ENCODE peak calls at places on chromosomes 16 and 17, in seven cellular contexts. One of them, this sample, is unnamed. For H3K9me2 and H3K4me1, the result is how much of the 10 kb centered on the place peaks cover.

GRCh38 chr16:80612461-80613017 is 71.7 kb downstream of the DYNLRB2 start:
- DNase-seq in OCI-LY7: no peak
- DNase-seq in PC-3: no peak
- DNase-seq in Karpas-422: no peak
- DNase-seq in hepatocyte: no peak
- DNase-seq in GM23338: no peak
- DNase-seq in HCT116: no peak
- DNase-seq in this sample: no peak

GRCh38 chr16:47697826-47698225 is 236.7 kb downstream of the PHKB start:
- DNase-seq in OCI-LY7: no peak
- DNase-seq in PC-3: no peak
- DNase-seq in Karpas-422: no peak
- DNase-seq in hepatocyte: no peak
- DNase-seq in GM23338: no peak
- DNase-seq in HCT116: no peak
- DNase-seq in this sample: no peak

GRCh38 chr17:58269557-58270291 is 11.0 kb downstream of the MPO start:
- DNase-seq in OCI-LY7: no peak
- DNase-seq in PC-3: no peak
- DNase-seq in Karpas-422: no peak
- DNase-seq in hepatocyte: no peak
- DNase-seq in GM23338: no peak
- DNase-seq in HCT116: no peak
- DNase-seq in this sample: no peak

GRCh38 chr16:11585460-11586374 is 1.0 kb downstream of the LITAF start:
- DNase-seq in OCI-LY7: peak
- DNase-seq in PC-3: no peak
- DNase-seq in Karpas-422: peak
- DNase-seq in hepatocyte: no peak
- DNase-seq in GM23338: no peak
- DNase-seq in HCT116: no peak
- DNase-seq in this sample: peak

GRCh38 chr17:2421315-2422147 is 20.7 kb upstream of the MNT start:
- DNase-seq in OCI-LY7: peak
- DNase-seq in PC-3: no peak
- DNase-seq in Karpas-422: peak
- DNase-seq in hepatocyte: no peak
- DNase-seq in GM23338: peak
- DNase-seq in HCT116: no peak
- DNase-seq in this sample: peak

GRCh38 chr16:2023098-2023925 is 3.4 kb upstream of the NHERF2 start:
- DNase-seq in OCI-LY7: peak
- DNase-seq in PC-3: peak
- DNase-seq in Karpas-422: peak
- DNase-seq in hepatocyte: peak
- DNase-seq in GM23338: peak
- DNase-seq in HCT116: peak
- DNase-seq in this sample: peak

GRCh38 chr16:14198603-14199002 is 127.5 kb downstream of the MRTFB start:
- DNase-seq in OCI-LY7: no peak
- DNase-seq in PC-3: no peak
- DNase-seq in Karpas-422: no peak
- DNase-seq in hepatocyte: no peak
- DNase-seq in GM23338: no peak
- DNase-seq in HCT116: no peak
- DNase-seq in this sample: no peak

GRCh38 chr16:24523569-24523968 is 15.8 kb upstream of the RBBP6 start:
- DNase-seq in OCI-LY7: no peak
- DNase-seq in PC-3: no peak
- DNase-seq in Karpas-422: no peak
- DNase-seq in hepatocyte: peak
- DNase-seq in GM23338: peak
- DNase-seq in HCT116: no peak
- DNase-seq in this sample: peak

GRCh38 chr17:28725166-28725659 is 820 bp downstream of the TLCD1 start:
- DNase-seq in OCI-LY7: peak
- DNase-seq in PC-3: peak
- DNase-seq in Karpas-422: peak
- DNase-seq in hepatocyte: peak
- DNase-seq in GM23338: peak
- DNase-seq in HCT116: peak
- DNase-seq in this sample: peak

GRCh38 chr16:54813778-54814177 is 116.9 kb upstream of the IRX5 start:
- DNase-seq in OCI-LY7: no peak
- DNase-seq in PC-3: no peak
- DNase-seq in Karpas-422: no peak
- DNase-seq in hepatocyte: no peak
- DNase-seq in GM23338: no peak
- DNase-seq in HCT116: no peak
- DNase-seq in this sample: no peak
- H3K9me2 ChIP-seq in OCI-LY7: under half
- H3K9me2 ChIP-seq in PC-3: under half
- H3K9me2 ChIP-seq in Karpas-422: under half
- H3K9me2 ChIP-seq in hepatocyte: under half
- H3K9me2 ChIP-seq in GM23338: under half
- H3K9me2 ChIP-seq in HCT116: under half
- H3K9me2 ChIP-seq in this sample: under half

GRCh38 chr17:31549525-31550388 is 158.3 kb downstream of the RAB11FIP4 start:
- DNase-seq in OCI-LY7: peak
- DNase-seq in PC-3: peak
- DNase-seq in Karpas-422: peak
- DNase-seq in hepatocyte: peak
- DNase-seq in GM23338: peak
- DNase-seq in HCT116: peak
- DNase-seq in this sample: peak
- H2AFZ ChIP-seq in OCI-LY7: peak
- H2AFZ ChIP-seq in PC-3: peak
- H2AFZ ChIP-seq in Karpas-422: peak
- H2AFZ ChIP-seq in hepatocyte: peak
- H2AFZ ChIP-seq in GM23338: peak
- H2AFZ ChIP-seq in HCT116: peak
- H2AFZ ChIP-seq in this sample: peak

GRCh38 chr17:4706121-4706520 is 2.2 kb upstream of the PELP1 start:
- DNase-seq in OCI-LY7: no peak
- DNase-seq in PC-3: peak
- DNase-seq in Karpas-422: no peak
- DNase-seq in hepatocyte: no peak
- DNase-seq in GM23338: peak
- DNase-seq in HCT116: no peak
- DNase-seq in this sample: no peak
- H3K4me1 ChIP-seq in OCI-LY7: under half
- H3K4me1 ChIP-seq in PC-3: under half
- H3K4me1 ChIP-seq in Karpas-422: under half
- H3K4me1 ChIP-seq in hepatocyte: under half
- H3K4me1 ChIP-seq in GM23338: under half
- H3K4me1 ChIP-seq in HCT116: half or more
- H3K4me1 ChIP-seq in this sample: under half

GRCh38 chr16:85078952-85079351 is 33.3 kb downstream of the CIBAR2 start:
- DNase-seq in OCI-LY7: no peak
- DNase-seq in PC-3: no peak
- DNase-seq in Karpas-422: no peak
- DNase-seq in hepatocyte: no peak
- DNase-seq in GM23338: no peak
- DNase-seq in HCT116: no peak
- DNase-seq in this sample: no peak
- H3K9me2 ChIP-seq in OCI-LY7: under half
- H3K9me2 ChIP-seq in PC-3: under half
- H3K9me2 ChIP-seq in Karpas-422: under half
- H3K9me2 ChIP-seq in hepatocyte: under half
- H3K9me2 ChIP-seq in GM23338: under half
- H3K9me2 ChIP-seq in HCT116: under half
- H3K9me2 ChIP-seq in this sample: under half

GRCh38 chr16:22425847-22426246 is 51.4 kb upstream of the CDR2 start:
- DNase-seq in OCI-LY7: no peak
- DNase-seq in PC-3: no peak
- DNase-seq in Karpas-422: no peak
- DNase-seq in hepatocyte: no peak
- DNase-seq in GM23338: peak
- DNase-seq in HCT116: no peak
- DNase-seq in this sample: no peak

GRCh38 chr16:22423716-22424115 is 49.3 kb upstream of the CDR2 start:
- DNase-seq in OCI-LY7: no peak
- DNase-seq in PC-3: no peak
- DNase-seq in Karpas-422: no peak
- DNase-seq in hepatocyte: no peak
- DNase-seq in GM23338: no peak
- DNase-seq in HCT116: no peak
- DNase-seq in this sample: no peak

GRCh38 chr16:22425036-22425801 is 50.8 kb upstream of the CDR2 start:
- DNase-seq in OCI-LY7: no peak
- DNase-seq in PC-3: no peak
- DNase-seq in Karpas-422: no peak
- DNase-seq in hepatocyte: no peak
- DNase-seq in GM23338: no peak
- DNase-seq in HCT116: no peak
- DNase-seq in this sample: no peak

GRCh38 chr16:22427556-22427955 is 53.1 kb upstream of the CDR2 start:
- DNase-seq in OCI-LY7: no peak
- DNase-seq in PC-3: no peak
- DNase-seq in Karpas-422: no peak
- DNase-seq in hepatocyte: no peak
- DNase-seq in GM23338: no peak
- DNase-seq in HCT116: no peak
- DNase-seq in this sample: no peak

GRCh38 chr16:22424161-22424937 is 49.9 kb upstream of the CDR2 start:
- DNase-seq in OCI-LY7: no peak
- DNase-seq in PC-3: no peak
- DNase-seq in Karpas-422: no peak
- DNase-seq in hepatocyte: no peak
- DNase-seq in GM23338: no peak
- DNase-seq in HCT116: no peak
- DNase-seq in this sample: no peak
- H2AFZ ChIP-seq in OCI-LY7: no peak
- H2AFZ ChIP-seq in PC-3: no peak
- H2AFZ ChIP-seq in Karpas-422: no peak
- H2AFZ ChIP-seq in hepatocyte: no peak
- H2AFZ ChIP-seq in GM23338: no peak
- H2AFZ ChIP-seq in HCT116: no peak
- H2AFZ ChIP-seq in this sample: no peak

GRCh38 chr17:69320908-69321238 is 6.1 kb downstream of the ABCA5 start:
- DNase-seq in OCI-LY7: no peak
- DNase-seq in PC-3: no peak
- DNase-seq in Karpas-422: no peak
- DNase-seq in hepatocyte: no peak
- DNase-seq in GM23338: peak
- DNase-seq in HCT116: no peak
- DNase-seq in this sample: no peak
- H3K4me1 ChIP-seq in OCI-LY7: under half
- H3K4me1 ChIP-seq in PC-3: under half
- H3K4me1 ChIP-seq in Karpas-422: under half
- H3K4me1 ChIP-seq in hepatocyte: under half
- H3K4me1 ChIP-seq in GM23338: under half
- H3K4me1 ChIP-seq in HCT116: under half
- H3K4me1 ChIP-seq in this sample: under half

DNA sequence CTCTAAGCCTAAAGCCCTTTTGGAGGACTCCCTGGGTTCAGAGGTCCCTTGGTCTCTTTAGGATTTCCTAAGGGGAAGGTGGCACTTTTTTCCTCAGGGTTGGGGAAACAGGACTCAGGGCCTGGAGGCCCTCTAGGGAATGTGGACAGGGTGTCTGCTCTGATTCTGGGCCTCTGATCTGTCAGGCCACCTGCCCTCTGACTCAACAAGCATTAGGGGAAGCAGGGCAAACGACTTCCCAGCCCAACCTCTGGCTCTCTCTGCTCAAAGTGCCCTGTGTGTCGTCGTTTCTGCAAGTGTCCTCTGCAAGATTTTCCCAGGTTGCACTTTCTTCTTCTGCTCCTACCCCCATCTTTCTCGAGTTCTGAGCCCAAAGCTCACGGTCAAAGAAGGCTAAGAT is 6.6 kb upstream of the IGFBP4 start:
- DNase-seq in OCI-LY7: no peak
- DNase-seq in PC-3: no peak
- DNase-seq in Karpas-422: no peak
- DNase-seq in hepatocyte: no peak
- DNase-seq in GM23338: no peak
- DNase-seq in HCT116: no peak
- DNase-seq in this sample: no peak
- H3K9me2 ChIP-seq in OCI-LY7: under half
- H3K9me2 ChIP-seq in PC-3: under half
- H3K9me2 ChIP-seq in Karpas-422: under half
- H3K9me2 ChIP-seq in hepatocyte: under half
- H3K9me2 ChIP-seq in GM23338: under half
- H3K9me2 ChIP-seq in HCT116: under half
- H3K9me2 ChIP-seq in this sample: under half